ENCODE peak calls at places on chromosome 1, in nine cellular contexts. M, Y, E, H, K, B, N, Q and S are unnamed samples.

GRCh38 chr1:169538998-169539871 is 47.0 kb downstream of the F5 start:
- DNase-seq in Y (no peak), N (no peak), H (no peak), Q (no peak), B (peak), K (no peak), E (no peak), M (peak), S (no peak)

GRCh38 chr1:178938281-178938958 is 67.5 kb upstream of the ANGPTL1 start:
- DNase-seq in M (no peak), E (no peak), B (no peak), Y (no peak), N (no peak), Q (no peak), H (no peak), K (no peak), S (no peak)

GRCh38 chr1:166489670-166490436 is 323.1 kb upstream of the FAM78B start:
- DNase-seq in Y (peak), K (peak), M (no peak), N (no peak), E (peak), H (no peak), B (no peak), Q (no peak), S (no peak)

GRCh38 chr1:43582162-43582566 is 51.5 kb downstream of the PTPRF start:
- DNase-seq in H (no peak), Y (peak), K (peak), M (peak), B (peak), E (no peak), Q (peak), N (no peak), S (no peak)

GRCh38 chr1:78323311-78323710 is 167.5 kb upstream of the PTGFR start:
- DNase-seq in E (no peak), B (peak), K (no peak), N (no peak), Q (no peak), H (no peak), M (no peak), Y (no peak), S (no peak)

GRCh38 chr1:15617874-15618684 is 821 bp downstream of the DDI2 start:
- DNase-seq in N (peak), Y (peak), B (peak), M (peak), H (no peak), E (no peak), Q (no peak), K (peak), S (no peak)

GRCh38 chr1:23648576-23648975 is 43.0 kb upstream of the RPL11 start:
- DNase-seq in Q (no peak), B (no peak), K (no peak), E (no peak), N (no peak), Y (no peak), H (no peak), M (no peak), S (no peak)

GRCh38 chr1:236875975-236876374 is 80.9 kb downstream of the MTR start:
- DNase-seq in Y (no peak), Q (no peak), H (no peak), N (no peak), M (no peak), E (no peak), K (no peak), B (no peak), S (no peak)

GRCh38 chr1:211017066-211017691 is 116.8 kb downstream of the KCNH1 start:
- DNase-seq in Q (no peak), H (no peak), E (no peak), N (no peak), M (no peak), B (peak), Y (no peak), K (no peak), S (no peak)